ENCODE peak calls at places on chromosome 14, in five cellular contexts. O is H4, D is neural progenitor cell, W is IMR-90, P is globus pallidus. K is an unnamed sample.

GRCh38 chr14:36019126-36019525 is 157.4 kb downstream of the PTCSC3 start:
- DNase-seq in P (peak; percentile 51), D (no peak), W (no peak), O (no peak), K (no peak)

GRCh38 chr14:57389646-57390036 is 745 bp upstream of the NAA30 start:
- DNase-seq in P (no peak), W (no peak), D (no peak), O (no peak), K (no peak)

GRCh38 chr14:25406818-25407217 is 356.9 kb upstream of the STXBP6 start:
- DNase-seq in O (peak; percentile 30), D (peak; percentile 76), P (no peak), W (peak; percentile 8), K (no peak)

GRCh38 chr14:70188292-70188607 is 501 bp downstream of the SLC8A3 start:
- DNase-seq in O (no peak), D (peak; percentile 59), P (no peak), W (no peak), K (no peak)

GRCh38 chr14:36646664-36647416 is 14.8 kb upstream of the PAX9 start:
- DNase-seq in W (no peak), D (peak; percentile 70), P (no peak), O (no peak), K (no peak)

GRCh38 chr14:99541677-99542470 is 60.7 kb downstream of the CCNK start:
- DNase-seq in W (no peak), O (no peak), D (no peak), P (no peak), K (no peak)

GRCh38 chr14:72948481-72949138 is 22.3 kb downstream of the DCAF4 start:
- DNase-seq in O (peak; percentile 25), P (peak; percentile 53), W (peak; percentile 70), D (peak; percentile 75), K (peak; percentile 81)

GRCh38 chr14:32027255-32027939 is 49.7 kb upstream of the ARHGAP5 start:
- DNase-seq in D (no peak), O (no peak), W (peak; percentile 21), P (no peak), K (no peak)

GRCh38 chr14:102504302-102504950 is 5.2 kb downstream of the ANKRD9 start:
- DNase-seq in D (no peak), P (no peak), W (no peak), O (no peak), K (peak; percentile 55)

GRCh38 chr14:86462193-86462592 is 932.2 kb downstream of the FLRT2 start:
- DNase-seq in O (peak; percentile 24), W (peak; percentile 30), P (no peak), D (peak; percentile 50), K (no peak)

GRCh38 chr14:36976571-36977023 is 195.8 kb downstream of the SLC25A21 start:
- DNase-seq in O (peak; percentile 73), D (no peak), P (no peak), W (peak; percentile 37), K (no peak)

GRCh38 chr14:69484444-69485113 is at the start of gene PLEKHD1:
- DNase-seq in W (no peak), O (no peak), D (peak; percentile 80), P (no peak), K (peak; percentile 36)

GRCh38 chr14:96730386-96730785 is 66.8 kb upstream of the VRK1 start:
- DNase-seq in O (no peak), P (no peak), W (no peak), D (no peak), K (no peak)

GRCh38 chr14:55277972-55278740 is 6.9 kb downstream of the FBXO34 start:
- DNase-seq in D (no peak), W (no peak), O (no peak), P (no peak), K (no peak)

GRCh38 chr14:103123634-103124500 is 606 bp downstream of the TNFAIP2 start:
- DNase-seq in P (no peak), O (no peak), D (peak; percentile 61), W (no peak), K (peak; percentile 81)

GRCh38 chr14:68962681-68963080 is 16.4 kb downstream of the ACTN1 start:
- DNase-seq in D (peak; percentile 34), P (no peak), W (no peak), O (no peak), K (no peak)

GRCh38 chr14:101254805-101255764 is 306.2 kb upstream of the DIO3 start:
- DNase-seq in O (no peak), W (no peak), D (no peak), P (no peak), K (peak; percentile 57)

GRCh38 chr14:56170028-56170427 is 51.8 kb downstream of the PELI2 start:
- DNase-seq in D (no peak), W (peak; percentile 43), P (no peak), O (peak; percentile 35), K (no peak)

GRCh38 chr14:65211341-65211987 is 109.1 kb upstream of the MAX start:
- DNase-seq in W (peak; percentile 85), D (no peak), P (no peak), O (peak; percentile 84), K (no peak)

GRCh38 chr14:80446356-80446755 is 235.1 kb upstream of the DIO2 start:
- DNase-seq in O (no peak), W (peak; percentile 32), P (no peak), D (no peak), K (no peak)

GRCh38 chr14:56185991-56186390 is 67.8 kb downstream of the PELI2 start:
- DNase-seq in D (no peak), W (no peak), O (no peak), P (peak; percentile 37), K (no peak)

GRCh38 chr14:95190857-95191256 is 33.5 kb upstream of the DICER1 start:
- DNase-seq in W (no peak), O (no peak), P (no peak), D (no peak), K (no peak)

GRCh38 chr14:29486132-29486531 is 441.5 kb downstream of the PRKD1 start:
- DNase-seq in P (no peak), D (no peak), O (no peak), W (no peak), K (no peak)

GRCh38 chr14:84807673-84808072 is 722.3 kb upstream of the FLRT2 start:
- DNase-seq in D (no peak), W (no peak), O (no peak), P (no peak), K (no peak)

GRCh38 chr14:100547633-100548294 is 39.5 kb downstream of the BEGAIN start:
- DNase-seq in D (no peak), W (peak; percentile 21), O (peak; percentile 83), P (peak; percentile 40), K (peak; percentile 81)

GRCh38 chr14:98952595-98953325 is 319.2 kb downstream of the BCL11B start:
- DNase-seq in D (no peak), W (no peak), P (no peak), O (peak; percentile 77), K (no peak)

GRCh38 chr14:99758121-99758871 is 34.9 kb upstream of the EML1 start:
- DNase-seq in D (peak; percentile 32), P (no peak), O (peak; percentile 58), W (peak; percentile 96), K (no peak)

GRCh38 chr14:29759521-29760340 is 167.9 kb downstream of the PRKD1 start:
- DNase-seq in D (no peak), W (no peak), P (peak; percentile 82), O (no peak), K (no peak)

GRCh38 chr14:105853907-105854599 is 327.7 kb downstream of the TMEM121 start:
- DNase-seq in W (no peak), P (no peak), D (no peak), O (no peak), K (no peak)

GRCh38 chr14:99416909-99417308 is 63.8 kb downstream of the SETD3 start:
- DNase-seq in D (no peak), O (no peak), W (no peak), P (no peak), K (no peak)

GRCh38 chr14:54253195-54253947 is 143.4 kb upstream of the CDKN3 start:
- DNase-seq in O (peak; percentile 68), D (no peak), W (peak; percentile 89), P (peak; percentile 1), K (no peak)

GRCh38 chr14:33452982-33453381 is 497.9 kb downstream of the EGLN3 start:
- DNase-seq in O (no peak), P (no peak), D (no peak), W (no peak), K (no peak)

GRCh38 chr14:39827901-39828655 is 395.8 kb upstream of the FBXO33 start:
- DNase-seq in P (no peak), D (no peak), O (no peak), W (no peak), K (no peak)

GRCh38 chr14:64689292-64689691 is 14.9 kb upstream of the PLEKHG3 start:
- DNase-seq in P (no peak), W (no peak), D (no peak), O (no peak), K (no peak)

GRCh38 chr14:74568896-74569295 is 43.1 kb downstream of the LTBP2 start:
- DNase-seq in W (no peak), O (no peak), D (no peak), P (no peak), K (peak; percentile 63)

GRCh38 chr14:77026166-77026929 is 2.2 kb downstream of the IRF2BPL start:
- DNase-seq in D (peak; percentile 52), O (peak; percentile 27), P (no peak), W (peak; percentile 51), K (peak; percentile 62)